ENCODE peak calls at places on chromosome 22, in four cellular contexts. T, K, A and I are unnamed samples.

GRCh38 chr22:35648066-35649025 is at the start of gene APOL6:
- DNase-seq in T (no peak), K (peak; percentile 76), A (no peak), I (peak; percentile 65)

GRCh38 chr22:29744902-29745301 is 21.9 kb downstream of the ZMAT5 start:
- DNase-seq in T (no peak), K (no peak), A (no peak), I (no peak)

GRCh38 chr22:25564979-25565677 is 653 bp downstream of the GRK3 start:
- DNase-seq in T (peak; percentile 61), K (no peak), A (peak; percentile 31), I (no peak)

GRCh38 chr22:24236656-24237055 is 8.2 kb downstream of the GGT5 start:
- DNase-seq in T (no peak), K (no peak), A (no peak), I (no peak)

GRCh38 chr22:32625985-32626384 is 151.4 kb downstream of the FBXO7 start:
- DNase-seq in T (no peak), K (no peak), A (no peak), I (no peak)

GRCh38 chr22:30408388-30409101 is 11.7 kb downstream of the SEC14L2 start:
- DNase-seq in T (no peak), K (peak; percentile 35), A (peak; percentile 21), I (no peak)

GRCh38 chr22:25770333-25770732 is 28.3 kb downstream of the MYO18B start:
- DNase-seq in T (no peak), K (no peak), A (no peak), I (no peak)

GRCh38 chr22:20567993-20568417 is 60.6 kb downstream of the MED15 start:
- DNase-seq in T (peak; percentile 37), K (no peak), A (no peak), I (no peak)

GRCh38 chr22:30918761-30919160 is 49.8 kb downstream of the MORC2 start:
- DNase-seq in T (no peak), K (no peak), A (no peak), I (no peak)

GRCh38 chr22:17035246-17035645 is 27.2 kb upstream of the GAB4 start:
- DNase-seq in T (no peak), K (no peak), A (no peak), I (no peak)

GRCh38 chr22:29270475-29271271 is 2.6 kb downstream of the EWSR1 start:
- DNase-seq in T (no peak), K (peak; percentile 69), A (no peak), I (no peak)

GRCh38 chr22:20583471-20583922 is 76.1 kb downstream of the MED15 start:
- DNase-seq in T (peak; percentile 45), K (no peak), A (no peak), I (no peak)

GRCh38 chr22:29041408-29041807 is 20.2 kb downstream of the C22orf31 start:
- DNase-seq in T (no peak), K (no peak), A (no peak), I (no peak)

GRCh38 chr22:30325724-30326703 is 727 bp downstream of the TBC1D10A start:
- DNase-seq in T (no peak), K (no peak), A (peak; percentile 82), I (no peak)

GRCh38 chr22:17074648-17075002 is 10.2 kb upstream of the IL17RA start:
- DNase-seq in T (no peak), K (no peak), A (no peak), I (no peak)

GRCh38 chr22:42933783-42934144 is 76.7 kb upstream of the ARFGAP3 start:
- DNase-seq in T (no peak), K (peak; percentile 33), A (no peak), I (no peak)

GRCh38 chr22:17109976-17110375 is 11.2 kb downstream of the TMEM121B start:
- DNase-seq in T (no peak), K (no peak), A (no peak), I (no peak)

GRCh38 chr22:30004101-30004500 is 76.2 kb upstream of the HORMAD2 start:
- DNase-seq in T (no peak), K (no peak), A (no peak), I (no peak)

GRCh38 chr22:26134654-26135330 is 34.5 kb upstream of the SEZ6L start:
- DNase-seq in T (peak; percentile 38), K (peak; percentile 3), A (no peak), I (no peak)

GRCh38 chr22:36375071-36375980 is 12.4 kb downstream of the MYH9 start:
- DNase-seq in T (no peak), K (no peak), A (no peak), I (no peak)

GRCh38 chr22:20219667-20220628 is 48.2 kb downstream of the RTN4R start:
- DNase-seq in T (no peak), K (no peak), A (peak; percentile 98), I (no peak)

GRCh38 chr22:29695129-29695926 is 24.5 kb upstream of the CABP7 start:
- DNase-seq in T (no peak), K (no peak), A (no peak), I (no peak)

GRCh38 chr22:31084811-31085492 is 3.8 kb downstream of the SMTN start:
- DNase-seq in T (peak; percentile 86), K (no peak), A (peak; percentile 76), I (peak; percentile 43)

GRCh38 chr22:24474221-24474620 is 20.9 kb upstream of the UPB1 start:
- DNase-seq in T (no peak), K (peak; percentile 64), A (no peak), I (no peak)

GRCh38 chr22:45455212-45455611 is 41.7 kb downstream of the RIBC2 start:
- DNase-seq in T (no peak), K (no peak), A (no peak), I (no peak)

GRCh38 chr22:35352214-35353111 is 28.4 kb upstream of the HMOX1 start:
- DNase-seq in T (peak; percentile 67), K (peak; percentile 45), A (no peak), I (no peak)

GRCh38 chr22:30427871-30428270 is 2.3 kb downstream of the MTFP1 start:
- DNase-seq in T (no peak), K (no peak), A (peak; percentile 30), I (no peak)

GRCh38 chr22:30217698-30218565 is 28.6 kb downstream of the LIF start:
- DNase-seq in T (no peak), K (no peak), A (no peak), I (no peak)

GRCh38 chr22:25563757-25564319 is 637 bp upstream of the GRK3 start:
- DNase-seq in T (no peak), K (peak; percentile 61), A (no peak), I (no peak)

GRCh38 chr22:30290679-30291333 is 1.5 kb upstream of the CASTOR1 start:
- DNase-seq in T (no peak), K (peak; percentile 63), A (no peak), I (no peak)

GRCh38 chr22:30490399-30490798 is 15.1 kb downstream of the SEC14L4 start:
- DNase-seq in T (peak; percentile 44), K (peak; percentile 16), A (peak; percentile 45), I (no peak)

GRCh38 chr22:29040385-29041275 is 21.0 kb downstream of the C22orf31 start:
- DNase-seq in T (peak; percentile 68), K (peak; percentile 65), A (peak; percentile 50), I (peak; percentile 36)

DNA sequence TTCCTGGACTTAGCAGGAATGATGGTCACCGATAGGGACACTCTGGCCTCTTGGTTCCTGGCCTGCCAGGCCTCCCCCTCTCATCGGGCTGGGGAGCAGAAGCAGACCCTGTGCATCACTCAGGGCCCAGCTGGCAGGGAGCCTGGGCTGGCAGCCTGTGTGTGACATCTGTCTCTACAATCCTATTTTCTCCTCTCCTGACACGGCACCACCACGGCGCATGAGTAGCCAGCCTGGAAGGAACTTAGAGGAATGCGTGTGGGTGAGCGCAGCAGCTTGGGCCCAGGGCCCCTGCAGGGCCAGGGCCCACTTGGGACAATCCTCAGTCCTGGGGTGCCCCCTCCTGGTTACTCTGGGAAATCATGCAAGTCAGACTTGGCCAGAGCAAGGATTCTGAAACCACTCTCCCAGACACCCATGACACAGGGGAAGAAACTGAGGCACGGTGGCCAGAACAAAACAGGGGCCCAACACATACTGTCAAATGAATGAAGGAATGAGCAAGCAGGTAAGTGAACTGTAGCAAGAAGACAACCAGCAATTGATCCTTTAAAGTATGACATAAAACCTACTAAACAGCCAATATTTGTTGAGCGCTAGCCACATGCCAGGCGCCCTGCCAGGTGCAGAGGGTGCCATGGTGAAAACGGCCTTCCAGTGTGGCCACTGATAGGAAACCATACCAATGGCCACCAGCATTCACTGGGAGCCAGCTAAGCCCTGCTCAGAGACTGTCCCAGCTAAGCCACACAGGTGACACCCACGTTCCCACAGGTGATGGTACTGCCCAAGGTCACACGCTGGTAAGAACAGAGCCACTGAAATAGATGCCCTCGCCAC is 13.3 kb downstream of the RSPH14 start:
- DNase-seq in T (peak; percentile 89), K (peak; percentile 59), A (peak; percentile 62), I (no peak)
- TF ChIP-seq CBFB in T (no peak), K (no peak), A (no peak), I (no peak)

DNA sequence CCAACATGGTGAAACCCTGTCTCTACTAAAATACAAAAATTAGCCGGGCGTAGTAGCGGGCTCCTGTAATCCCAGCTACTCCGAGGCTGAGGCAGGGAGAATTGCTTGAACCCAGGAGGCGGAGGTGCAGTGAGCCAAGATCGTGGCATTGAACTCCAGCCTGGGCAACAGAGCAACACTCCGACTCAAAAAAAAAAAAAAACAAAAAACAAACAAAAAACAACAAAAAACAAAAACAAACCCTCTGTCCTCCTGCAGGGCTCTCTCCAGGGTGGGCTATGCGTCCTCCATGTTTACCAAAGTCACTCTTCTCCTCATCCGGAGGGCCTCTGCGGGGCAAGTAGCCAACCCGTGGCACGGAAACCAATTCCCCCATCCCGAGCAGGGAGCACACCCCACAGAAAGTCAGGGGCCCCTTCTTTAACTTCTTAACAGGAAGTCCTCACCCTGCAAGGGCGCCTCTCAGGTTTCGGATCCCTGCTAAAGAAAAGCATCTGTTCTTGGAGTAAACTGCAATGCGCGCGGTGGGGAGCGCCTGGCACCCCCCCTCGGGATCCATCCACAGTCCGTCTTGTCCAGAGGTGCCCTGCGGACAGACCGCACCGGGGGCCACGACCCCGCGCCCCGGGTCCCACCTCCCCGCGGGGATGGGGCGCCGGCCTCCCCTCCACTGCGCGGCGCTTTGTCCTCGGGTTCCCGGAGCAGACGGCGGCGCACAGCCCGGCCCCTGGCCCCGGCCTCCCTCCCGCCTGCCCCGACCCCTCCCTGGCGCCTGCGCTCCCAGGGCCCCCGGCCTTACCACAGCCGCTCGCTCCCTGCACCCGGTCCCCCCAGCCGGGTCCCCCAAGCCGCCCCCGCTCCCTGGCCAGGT is 712 bp downstream of the CERK start:
- DNase-seq in T (peak; percentile 58), K (no peak), A (peak; percentile 70), I (no peak)
- TF ChIP-seq CBFB in T (no peak), K (no peak), A (no peak), I (no peak)

DNA sequence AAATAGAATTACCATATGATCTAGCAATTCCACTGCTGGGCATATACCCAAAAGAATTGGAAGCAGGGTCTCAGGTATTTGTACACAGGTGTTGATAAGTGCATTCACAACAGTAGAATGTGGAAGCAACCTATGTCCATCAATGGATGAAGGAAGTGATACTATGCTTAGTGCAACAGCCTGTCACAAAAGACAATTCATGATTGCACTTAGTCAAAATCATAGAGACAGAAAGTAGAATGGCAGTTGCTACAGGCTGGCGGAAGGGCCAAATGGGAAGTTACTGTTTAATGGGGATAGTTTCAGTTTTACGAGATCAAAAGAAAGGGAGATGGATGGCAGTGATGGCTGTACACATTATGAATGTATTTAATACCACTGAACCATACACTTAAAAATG is 42.0 kb downstream of the SGSM3 start:
- DNase-seq in T (no peak), K (no peak), A (no peak), I (peak; percentile 83)
- TF ChIP-seq CBFB in T (no peak), K (no peak), A (no peak), I (no peak)

GRCh38 chr22:49015459-49015858 is 812.2 kb downstream of the BRD1 start:
- DNase-seq in T (no peak), K (no peak), A (no peak), I (no peak)
- TF ChIP-seq CBFB in T (no peak), K (no peak), A (no peak), I (no peak)

GRCh38 chr22:19178065-19178658 is 374 bp downstream of the SLC25A1 start:
- DNase-seq in T (peak; percentile 67), K (peak; percentile 21), A (peak; percentile 98), I (no peak)
- TF ChIP-seq CBFB in T (no peak), K (no peak), A (no peak), I (no peak)